ENCODE peak calls at places on chromosomes 6 and 20, in ten cellular contexts. N is stimulated activated CD8-positive, alpha-beta memory T cell treated with anti-CD3 and anti-CD28 coated beads, Interleukin-7, amount 100 ng/mL, for 1 hour; H is NCI-H1436; Q is left cardiac atrium; U is activated T-helper 1 cell treated with anti-CD3 and anti-CD28 coated beads, Interleukin-2, amount 50 U/mL, for 16 hours; A is KBM-7; S is IMR-90; D is transverse colon; M is brain pericyte; B is CD4-positive, alpha-beta T cell. G is an unnamed sample.

GRCh38 chr20:62726276-62726675 is 17.6 kb downstream of the NTSR1 start:
- DNase-seq in N (no peak), H (no peak), Q (peak; percentile 7), U (no peak), A (no peak), S (no peak), D (no peak), M (no peak), B (no peak), G (no peak)

GRCh38 chr20:16622501-16622900 is 49.3 kb upstream of the KIF16B start:
- DNase-seq in N (no peak), H (no peak), Q (no peak), U (no peak), A (no peak), S (no peak), D (no peak), M (no peak), B (no peak), G (no peak)

GRCh38 chr20:63232235-63233060 is 3.3 kb upstream of the BIRC7 start:
- DNase-seq in N (no peak), H (no peak), Q (no peak), U (no peak), A (no peak), S (peak; percentile 96), D (no peak), M (peak; percentile 79), B (no peak), G (no peak)

GRCh38 chr6:133646021-133646682 is 242.8 kb upstream of the TCF21 start:
- DNase-seq in N (no peak), H (no peak), Q (no peak), U (no peak), A (no peak), S (peak; percentile 47), D (no peak), M (no peak), B (no peak), G (no peak)

GRCh38 chr6:70371454-70372105 is 41.7 kb upstream of the FAM135A start:
- DNase-seq in N (no peak), H (peak; percentile 80), Q (no peak), U (no peak), A (peak; percentile 56), S (peak; percentile 87), D (no peak), M (peak; percentile 34), B (no peak), G (no peak)

GRCh38 chr6:109187399-109188114 is 92.2 kb downstream of the CEP57L1 start:
- DNase-seq in N (peak; percentile 19), H (peak; percentile 57), Q (peak; percentile 39), U (peak; percentile 28), A (peak; percentile 72), S (peak; percentile 28), D (peak; percentile 72), M (no peak), B (peak; percentile 61), G (no peak)

GRCh38 chr6:143607168-143607567 is 70.6 kb upstream of the PHACTR2 start:
- DNase-seq in N (no peak), H (no peak), Q (no peak), U (no peak), A (no peak), S (no peak), D (no peak), M (no peak), B (no peak), G (no peak)

GRCh38 chr6:122956376-122956775 is 39.7 kb upstream of the CLVS2 start:
- DNase-seq in N (no peak), H (no peak), Q (no peak), U (no peak), A (no peak), S (no peak), D (no peak), M (no peak), B (no peak), G (no peak)

GRCh38 chr6:2008383-2008976 is 236.9 kb downstream of the GMDS start:
- DNase-seq in N (no peak), H (no peak), Q (no peak), U (no peak), A (no peak), S (peak; percentile 49), D (no peak), M (no peak), B (no peak), G (no peak)

GRCh38 chr6:170243791-170244291 is 47.0 kb downstream of the DLL1 start:
- DNase-seq in N (no peak), H (peak; percentile 39), Q (peak; percentile 24), U (no peak), A (no peak), S (no peak), D (no peak), M (no peak), B (no peak), G (no peak)

GRCh38 chr6:82118150-82118562 is 129.4 kb downstream of the IBTK start:
- DNase-seq in N (no peak), H (no peak), Q (no peak), U (no peak), A (peak; percentile 49), S (no peak), D (no peak), M (no peak), B (no peak), G (no peak)

G was measured in cortex of kidney.